ENCODE peak calls at places on chromosomes 3 and 15, in five cellular contexts. Z is NAMALWA, Y is NCI-H1092, U is COLO829, M is OCI-LY7. I is an unnamed sample.
A peak's percentile ranks its signal among the peaks of the same experiment; 100 is the strongest.

GRCh38 chr15:51732661-51733060 is 4.8 kb downstream of the LYSMD2 start:
- DNase-seq in Z (peak; percentile 16), Y (no peak), U (no peak), M (no peak), I (no peak)

GRCh38 chr15:51322622-51323296 is 15.6 kb downstream of the CYP19A1 start:
- DNase-seq in Z (no peak), Y (no peak), U (no peak), M (no peak), I (no peak)

GRCh38 chr3:4943553-4943952 is 35.7 kb upstream of the BHLHE40 start:
- DNase-seq in Z (peak; percentile 22), Y (no peak), U (no peak), M (no peak), I (peak; percentile 77)

GRCh38 chr3:136280961-136281360 is 30.8 kb downstream of the PCCB start:
- DNase-seq in Z (no peak), Y (no peak), U (no peak), M (no peak), I (no peak)

GRCh38 chr3:119279101-119279554 is 15.1 kb upstream of the ARHGAP31 start:
- DNase-seq in Z (no peak), Y (peak; percentile 66), U (no peak), M (no peak), I (peak; percentile 27)

GRCh38 chr15:26981492-26981891 is 10.5 kb downstream of the GABRG3 start:
- DNase-seq in Z (no peak), Y (no peak), U (no peak), M (no peak), I (no peak)

GRCh38 chr15:80974914-80975313 is 14.7 kb downstream of the MESD start:
- DNase-seq in Z (no peak), Y (no peak), U (no peak), M (no peak), I (no peak)

GRCh38 chr3:158337007-158337608 is 227.2 kb downstream of the RSRC1 start:
- DNase-seq in Z (no peak), Y (no peak), U (no peak), M (no peak), I (no peak)

GRCh38 chr3:133699467-133699866 is 37.7 kb upstream of the TOPBP1 start:
- DNase-seq in Z (no peak), Y (no peak), U (no peak), M (no peak), I (no peak)

GRCh38 chr3:141728355-141728892 is 9.7 kb upstream of the RNF7 start:
- DNase-seq in Z (no peak), Y (no peak), U (no peak), M (no peak), I (no peak)

GRCh38 chr3:136258199-136258598 is 8.1 kb downstream of the PCCB start:
- DNase-seq in Z (no peak), Y (no peak), U (no peak), M (no peak), I (no peak)

GRCh38 chr3:27127195-27127594 is 242.0 kb downstream of the NEK10 start:
- DNase-seq in Z (no peak), Y (no peak), U (no peak), M (no peak), I (no peak)

GRCh38 chr3:188076176-188076575 is 77.8 kb upstream of the LPP start:
- DNase-seq in Z (no peak), Y (no peak), U (no peak), M (no peak), I (no peak)

GRCh38 chr15:68154923-68155559 is 50.1 kb downstream of the CALML4 start:
- DNase-seq in Z (peak; percentile 62), Y (peak; percentile 27), U (peak; percentile 2), M (peak; percentile 72), I (peak; percentile 41)

GRCh38 chr3:89046661-89047060 is 60.8 kb upstream of the EPHA3 start:
- DNase-seq in Z (no peak), Y (no peak), U (no peak), M (no peak), I (no peak)